ENCODE peak calls at places on chromosome 5, in nine cellular contexts. One of them, this sample, is unnamed.
A peak's percentile ranks its signal among the peaks of the same experiment; 100 is the strongest.

GRCh38 chr5:100827481-100827889 is 75.6 kb downstream of the ST8SIA4 start:
- DNase-seq in coronary artery: no peak
- DNase-seq in head of caudate nucleus: no peak
- DNase-seq in NCI-H510A: peak; percentile 2
- DNase-seq in Calu3: no peak
- DNase-seq in fibroblast of mammary gland: peak; percentile 5
- DNase-seq in NCI-H1092: peak; percentile 26
- DNase-seq in LoVo: peak; percentile 76
- DNase-seq in MCF 10A: peak; percentile 22
- DNase-seq in this sample: no peak

GRCh38 chr5:77568555-77568954 is 70.0 kb downstream of the OTP start:
- DNase-seq in coronary artery: no peak
- DNase-seq in head of caudate nucleus: no peak
- DNase-seq in NCI-H510A: no peak
- DNase-seq in Calu3: no peak
- DNase-seq in fibroblast of mammary gland: no peak
- DNase-seq in NCI-H1092: no peak
- DNase-seq in LoVo: no peak
- DNase-seq in MCF 10A: no peak
- DNase-seq in this sample: no peak

GRCh38 chr5:77167695-77168111 is 42.8 kb upstream of the PDE8B start:
- DNase-seq in coronary artery: no peak
- DNase-seq in head of caudate nucleus: no peak
- DNase-seq in NCI-H510A: no peak
- DNase-seq in Calu3: no peak
- DNase-seq in fibroblast of mammary gland: peak; percentile 93
- DNase-seq in NCI-H1092: no peak
- DNase-seq in LoVo: no peak
- DNase-seq in MCF 10A: peak; percentile 58
- DNase-seq in this sample: peak; percentile 45

GRCh38 chr5:57231607-57232006 is 57.7 kb downstream of the GPBP1 start:
- DNase-seq in coronary artery: no peak
- DNase-seq in head of caudate nucleus: no peak
- DNase-seq in NCI-H510A: no peak
- DNase-seq in Calu3: no peak
- DNase-seq in fibroblast of mammary gland: peak; percentile 23
- DNase-seq in NCI-H1092: no peak
- DNase-seq in LoVo: no peak
- DNase-seq in MCF 10A: no peak
- DNase-seq in this sample: no peak

GRCh38 chr5:74643160-74643562 is 2.6 kb upstream of the ENC1 start:
- DNase-seq in coronary artery: no peak
- DNase-seq in head of caudate nucleus: no peak
- DNase-seq in NCI-H510A: no peak
- DNase-seq in Calu3: peak; percentile 64
- DNase-seq in fibroblast of mammary gland: peak; percentile 95
- DNase-seq in NCI-H1092: no peak
- DNase-seq in LoVo: peak; percentile 78
- DNase-seq in MCF 10A: peak; percentile 92
- DNase-seq in this sample: peak; percentile 98

GRCh38 chr5:134437340-134438267 is 25.9 kb upstream of the CDKN2AIPNL start:
- DNase-seq in coronary artery: no peak
- DNase-seq in head of caudate nucleus: no peak
- DNase-seq in NCI-H510A: no peak
- DNase-seq in Calu3: no peak
- DNase-seq in fibroblast of mammary gland: peak; percentile 82
- DNase-seq in NCI-H1092: no peak
- DNase-seq in LoVo: no peak
- DNase-seq in MCF 10A: no peak
- DNase-seq in this sample: peak; percentile 18

GRCh38 chr5:135955525-135955924 is 742 bp upstream of the LECT2 start:
- DNase-seq in coronary artery: no peak
- DNase-seq in head of caudate nucleus: no peak
- DNase-seq in NCI-H510A: no peak
- DNase-seq in Calu3: no peak
- DNase-seq in fibroblast of mammary gland: no peak
- DNase-seq in NCI-H1092: no peak
- DNase-seq in LoVo: no peak
- DNase-seq in MCF 10A: no peak
- DNase-seq in this sample: no peak

GRCh38 chr5:172224996-172225395 is 31.0 kb downstream of the EFCAB9 start:
- DNase-seq in coronary artery: no peak
- DNase-seq in head of caudate nucleus: no peak
- DNase-seq in NCI-H510A: no peak
- DNase-seq in Calu3: no peak
- DNase-seq in fibroblast of mammary gland: no peak
- DNase-seq in NCI-H1092: no peak
- DNase-seq in LoVo: no peak
- DNase-seq in MCF 10A: no peak
- DNase-seq in this sample: no peak

GRCh38 chr5:11504083-11504785 is 400.0 kb downstream of the CTNND2 start:
- DNase-seq in coronary artery: no peak
- DNase-seq in head of caudate nucleus: no peak
- DNase-seq in NCI-H510A: no peak
- DNase-seq in Calu3: no peak
- DNase-seq in fibroblast of mammary gland: peak; percentile 41
- DNase-seq in NCI-H1092: no peak
- DNase-seq in LoVo: no peak
- DNase-seq in MCF 10A: peak; percentile 38
- DNase-seq in this sample: no peak

GRCh38 chr5:139636975-139637408 is 11.2 kb upstream of the CXXC5 start:
- DNase-seq in coronary artery: no peak
- DNase-seq in head of caudate nucleus: no peak
- DNase-seq in NCI-H510A: no peak
- DNase-seq in Calu3: no peak
- DNase-seq in fibroblast of mammary gland: peak; percentile 64
- DNase-seq in NCI-H1092: no peak
- DNase-seq in LoVo: no peak
- DNase-seq in MCF 10A: peak; percentile 65
- DNase-seq in this sample: no peak

GRCh38 chr5:35012796-35013195 is 35.0 kb downstream of the AGXT2 start:
- DNase-seq in coronary artery: no peak
- DNase-seq in head of caudate nucleus: no peak
- DNase-seq in NCI-H510A: no peak
- DNase-seq in Calu3: no peak
- DNase-seq in fibroblast of mammary gland: no peak
- DNase-seq in NCI-H1092: no peak
- DNase-seq in LoVo: no peak
- DNase-seq in MCF 10A: peak; percentile 42
- DNase-seq in this sample: peak; percentile 64

GRCh38 chr5:17879276-17879675 is 245.0 kb downstream of the TAF11L14 start:
- DNase-seq in coronary artery: no peak
- DNase-seq in head of caudate nucleus: no peak
- DNase-seq in NCI-H510A: no peak
- DNase-seq in Calu3: no peak
- DNase-seq in fibroblast of mammary gland: no peak
- DNase-seq in NCI-H1092: no peak
- DNase-seq in LoVo: no peak
- DNase-seq in MCF 10A: no peak
- DNase-seq in this sample: no peak

GRCh38 chr5:167049043-167049663 is 1242.3 kb upstream of the WWC1 start:
- DNase-seq in coronary artery: no peak
- DNase-seq in head of caudate nucleus: peak; percentile 49
- DNase-seq in NCI-H510A: no peak
- DNase-seq in Calu3: peak; percentile 60
- DNase-seq in fibroblast of mammary gland: peak; percentile 71
- DNase-seq in NCI-H1092: peak; percentile 48
- DNase-seq in LoVo: peak; percentile 61
- DNase-seq in MCF 10A: peak; percentile 85
- DNase-seq in this sample: peak; percentile 74

GRCh38 chr5:82050955-82051354 is 79.1 kb downstream of the ATG10 start:
- DNase-seq in coronary artery: no peak
- DNase-seq in head of caudate nucleus: no peak
- DNase-seq in NCI-H510A: no peak
- DNase-seq in Calu3: no peak
- DNase-seq in fibroblast of mammary gland: no peak
- DNase-seq in NCI-H1092: no peak
- DNase-seq in LoVo: no peak
- DNase-seq in MCF 10A: no peak
- DNase-seq in this sample: no peak

GRCh38 chr5:67942451-67942830 is 273.1 kb upstream of the PIK3R1 start:
- DNase-seq in coronary artery: no peak
- DNase-seq in head of caudate nucleus: no peak
- DNase-seq in NCI-H510A: no peak
- DNase-seq in Calu3: no peak
- DNase-seq in fibroblast of mammary gland: peak; percentile 29
- DNase-seq in NCI-H1092: no peak
- DNase-seq in LoVo: no peak
- DNase-seq in MCF 10A: peak; percentile 75
- DNase-seq in this sample: no peak

GRCh38 chr5:66247176-66247960 is 103.3 kb downstream of the SREK1 start:
- DNase-seq in coronary artery: no peak
- DNase-seq in head of caudate nucleus: no peak
- DNase-seq in NCI-H510A: no peak
- DNase-seq in Calu3: no peak
- DNase-seq in fibroblast of mammary gland: peak; percentile 88
- DNase-seq in NCI-H1092: no peak
- DNase-seq in LoVo: peak; percentile 20
- DNase-seq in MCF 10A: peak; percentile 87
- DNase-seq in this sample: peak; percentile 90

GRCh38 chr5:157303023-157303422 is 37.1 kb downstream of the CYFIP2 start:
- DNase-seq in coronary artery: no peak
- DNase-seq in head of caudate nucleus: no peak
- DNase-seq in NCI-H510A: no peak
- DNase-seq in Calu3: no peak
- DNase-seq in fibroblast of mammary gland: no peak
- DNase-seq in NCI-H1092: no peak
- DNase-seq in LoVo: no peak
- DNase-seq in MCF 10A: no peak
- DNase-seq in this sample: no peak

GRCh38 chr5:52007230-52007858 is 624.1 kb downstream of the ISL1 start:
- DNase-seq in coronary artery: no peak
- DNase-seq in head of caudate nucleus: peak; percentile 31
- DNase-seq in NCI-H510A: no peak
- DNase-seq in Calu3: peak; percentile 54
- DNase-seq in fibroblast of mammary gland: peak; percentile 48
- DNase-seq in NCI-H1092: peak; percentile 46
- DNase-seq in LoVo: peak; percentile 55
- DNase-seq in MCF 10A: peak; percentile 59
- DNase-seq in this sample: peak; percentile 39

GRCh38 chr5:15774632-15775031 is 274.7 kb downstream of the FBXL7 start:
- DNase-seq in coronary artery: no peak
- DNase-seq in head of caudate nucleus: no peak
- DNase-seq in NCI-H510A: no peak
- DNase-seq in Calu3: no peak
- DNase-seq in fibroblast of mammary gland: no peak
- DNase-seq in NCI-H1092: no peak
- DNase-seq in LoVo: no peak
- DNase-seq in MCF 10A: peak; percentile 8
- DNase-seq in this sample: peak; percentile 21

GRCh38 chr5:54520438-54520846 is 2.9 kb downstream of the SNX18 start:
- DNase-seq in coronary artery: no peak
- DNase-seq in head of caudate nucleus: no peak
- DNase-seq in NCI-H510A: no peak
- DNase-seq in Calu3: no peak
- DNase-seq in fibroblast of mammary gland: peak; percentile 45
- DNase-seq in NCI-H1092: no peak
- DNase-seq in LoVo: no peak
- DNase-seq in MCF 10A: no peak
- DNase-seq in this sample: peak; percentile 50

GRCh38 chr5:136018814-136019777 is 9.7 kb upstream of the TGFBI start:
- DNase-seq in coronary artery: no peak
- DNase-seq in head of caudate nucleus: no peak
- DNase-seq in NCI-H510A: no peak
- DNase-seq in Calu3: no peak
- DNase-seq in fibroblast of mammary gland: peak; percentile 99
- DNase-seq in NCI-H1092: no peak
- DNase-seq in LoVo: no peak
- DNase-seq in MCF 10A: peak; percentile 93
- DNase-seq in this sample: peak; percentile 91

GRCh38 chr5:90055831-90056328 is 353.7 kb downstream of the CETN3 start:
- DNase-seq in coronary artery: no peak
- DNase-seq in head of caudate nucleus: no peak
- DNase-seq in NCI-H510A: no peak
- DNase-seq in Calu3: peak; percentile 5
- DNase-seq in fibroblast of mammary gland: peak; percentile 35
- DNase-seq in NCI-H1092: no peak
- DNase-seq in LoVo: no peak
- DNase-seq in MCF 10A: peak; percentile 2
- DNase-seq in this sample: peak; percentile 86

GRCh38 chr5:173984218-173984617 is 4.8 kb upstream of the C5orf47 start:
- DNase-seq in coronary artery: no peak
- DNase-seq in head of caudate nucleus: no peak
- DNase-seq in NCI-H510A: no peak
- DNase-seq in Calu3: peak; percentile 34
- DNase-seq in fibroblast of mammary gland: peak; percentile 15
- DNase-seq in NCI-H1092: no peak
- DNase-seq in LoVo: peak; percentile 8
- DNase-seq in MCF 10A: peak; percentile 44
- DNase-seq in this sample: peak; percentile 41

GRCh38 chr5:135193213-135194125 is 159.4 kb upstream of the PITX1 start:
- DNase-seq in coronary artery: peak; percentile 53
- DNase-seq in head of caudate nucleus: no peak
- DNase-seq in NCI-H510A: no peak
- DNase-seq in Calu3: no peak
- DNase-seq in fibroblast of mammary gland: peak; percentile 56
- DNase-seq in NCI-H1092: no peak
- DNase-seq in LoVo: no peak
- DNase-seq in MCF 10A: peak; percentile 11
- DNase-seq in this sample: peak; percentile 69

GRCh38 chr5:16521561-16522090 is 56.0 kb upstream of the ZNF622 start:
- DNase-seq in coronary artery: no peak
- DNase-seq in head of caudate nucleus: no peak
- DNase-seq in NCI-H510A: no peak
- DNase-seq in Calu3: peak; percentile 45
- DNase-seq in fibroblast of mammary gland: no peak
- DNase-seq in NCI-H1092: no peak
- DNase-seq in LoVo: peak; percentile 80
- DNase-seq in MCF 10A: no peak
- DNase-seq in this sample: peak; percentile 40

GRCh38 chr5:123147741-123148140 is 58.7 kb downstream of the PRDM6 start:
- DNase-seq in coronary artery: no peak
- DNase-seq in head of caudate nucleus: no peak
- DNase-seq in NCI-H510A: no peak
- DNase-seq in Calu3: no peak
- DNase-seq in fibroblast of mammary gland: no peak
- DNase-seq in NCI-H1092: no peak
- DNase-seq in LoVo: no peak
- DNase-seq in MCF 10A: no peak
- DNase-seq in this sample: no peak

GRCh38 chr5:142450419-142450818 is 125.6 kb upstream of the SPRY4 start:
- DNase-seq in coronary artery: no peak
- DNase-seq in head of caudate nucleus: no peak
- DNase-seq in NCI-H510A: no peak
- DNase-seq in Calu3: no peak
- DNase-seq in fibroblast of mammary gland: no peak
- DNase-seq in NCI-H1092: no peak
- DNase-seq in LoVo: no peak
- DNase-seq in MCF 10A: no peak
- DNase-seq in this sample: no peak

GRCh38 chr5:134098690-134099089 is 15.8 kb upstream of the TCF7 start:
- DNase-seq in coronary artery: no peak
- DNase-seq in head of caudate nucleus: no peak
- DNase-seq in NCI-H510A: no peak
- DNase-seq in Calu3: no peak
- DNase-seq in fibroblast of mammary gland: no peak
- DNase-seq in NCI-H1092: no peak
- DNase-seq in LoVo: no peak
- DNase-seq in MCF 10A: no peak
- DNase-seq in this sample: no peak

GRCh38 chr5:55160493-55161209 is 680 bp downstream of the GPX8 start:
- DNase-seq in coronary artery: peak; percentile 79
- DNase-seq in head of caudate nucleus: no peak
- DNase-seq in NCI-H510A: no peak
- DNase-seq in Calu3: peak; percentile 56
- DNase-seq in fibroblast of mammary gland: peak; percentile 95
- DNase-seq in NCI-H1092: no peak
- DNase-seq in LoVo: no peak
- DNase-seq in MCF 10A: peak; percentile 91
- DNase-seq in this sample: peak; percentile 97

GRCh38 chr5:40689442-40689841 is 9.7 kb downstream of the PTGER4 start:
- DNase-seq in coronary artery: no peak
- DNase-seq in head of caudate nucleus: no peak
- DNase-seq in NCI-H510A: no peak
- DNase-seq in Calu3: peak; percentile 60
- DNase-seq in fibroblast of mammary gland: peak; percentile 99
- DNase-seq in NCI-H1092: no peak
- DNase-seq in LoVo: peak; percentile 92
- DNase-seq in MCF 10A: peak; percentile 95
- DNase-seq in this sample: peak; percentile 90

GRCh38 chr5:149128023-149128875 is 13.0 kb upstream of the ABLIM3 start:
- DNase-seq in coronary artery: no peak
- DNase-seq in head of caudate nucleus: peak; percentile 40
- DNase-seq in NCI-H510A: no peak
- DNase-seq in Calu3: peak; percentile 79
- DNase-seq in fibroblast of mammary gland: peak; percentile 45
- DNase-seq in NCI-H1092: no peak
- DNase-seq in LoVo: peak; percentile 44
- DNase-seq in MCF 10A: peak; percentile 80
- DNase-seq in this sample: peak; percentile 22